ENCODE peak calls at places on chromosomes 16 and 17, in nine cellular contexts. One of them, this sample, is unnamed.
A peak's percentile ranks its signal among the peaks of the same experiment; 100 is the strongest.

GRCh38 chr17:43665038-43665386 is 3.3 kb upstream of the MEOX1 start:
- DNase-seq in NCI-H1092 treated with DMSO at 0.1 percent for 48 hours: no peak
- DNase-seq in memory B cell: no peak
- DNase-seq in NCI-H524: no peak
- DNase-seq in naive thymus-derived CD4-positive, alpha-beta T cell: no peak
- DNase-seq in mesendoderm: no peak
- DNase-seq in ascending aorta: no peak
- DNase-seq in SK-MEL-5: no peak
- DNase-seq in fibroblast of pulmonary artery: no peak
- DNase-seq in this sample: no peak

GRCh38 chr17:81399481-81400153 is 4.4 kb downstream of the BAHCC1 start:
- DNase-seq in NCI-H1092 treated with DMSO at 0.1 percent for 48 hours: no peak
- DNase-seq in memory B cell: peak; percentile 49
- DNase-seq in NCI-H524: no peak
- DNase-seq in naive thymus-derived CD4-positive, alpha-beta T cell: no peak
- DNase-seq in mesendoderm: no peak
- DNase-seq in ascending aorta: no peak
- DNase-seq in SK-MEL-5: no peak
- DNase-seq in fibroblast of pulmonary artery: no peak
- DNase-seq in this sample: no peak

GRCh38 chr16:74605332-74605731 is 1.6 kb downstream of the GLG1 start:
- DNase-seq in NCI-H1092 treated with DMSO at 0.1 percent for 48 hours: no peak
- DNase-seq in memory B cell: no peak
- DNase-seq in NCI-H524: no peak
- DNase-seq in naive thymus-derived CD4-positive, alpha-beta T cell: no peak
- DNase-seq in mesendoderm: no peak
- DNase-seq in ascending aorta: no peak
- DNase-seq in SK-MEL-5: no peak
- DNase-seq in fibroblast of pulmonary artery: no peak
- DNase-seq in this sample: peak; percentile 13

GRCh38 chr16:29680180-29680598 is 1.2 kb downstream of the QPRT start:
- DNase-seq in NCI-H1092 treated with DMSO at 0.1 percent for 48 hours: no peak
- DNase-seq in memory B cell: no peak
- DNase-seq in NCI-H524: no peak
- DNase-seq in naive thymus-derived CD4-positive, alpha-beta T cell: no peak
- DNase-seq in mesendoderm: peak; percentile 77
- DNase-seq in ascending aorta: no peak
- DNase-seq in SK-MEL-5: no peak
- DNase-seq in fibroblast of pulmonary artery: no peak
- DNase-seq in this sample: no peak

GRCh38 chr17:59470624-59471297 is 94.6 kb upstream of the DHX40 start:
- DNase-seq in NCI-H1092 treated with DMSO at 0.1 percent for 48 hours: no peak
- DNase-seq in memory B cell: no peak
- DNase-seq in NCI-H524: no peak
- DNase-seq in naive thymus-derived CD4-positive, alpha-beta T cell: no peak
- DNase-seq in mesendoderm: no peak
- DNase-seq in ascending aorta: no peak
- DNase-seq in SK-MEL-5: no peak
- DNase-seq in fibroblast of pulmonary artery: no peak
- DNase-seq in this sample: no peak

GRCh38 chr16:11743308-11744074 is 834 bp upstream of the TXNDC11 start:
- DNase-seq in NCI-H1092 treated with DMSO at 0.1 percent for 48 hours: peak; percentile 32
- DNase-seq in memory B cell: no peak
- DNase-seq in NCI-H524: no peak
- DNase-seq in naive thymus-derived CD4-positive, alpha-beta T cell: no peak
- DNase-seq in mesendoderm: no peak
- DNase-seq in ascending aorta: peak; percentile 39
- DNase-seq in SK-MEL-5: peak; percentile 35
- DNase-seq in fibroblast of pulmonary artery: peak; percentile 80
- DNase-seq in this sample: peak; percentile 40

GRCh38 chr17:75516619-75517276 is 420 bp downstream of the TSEN54 start:
- DNase-seq in NCI-H1092 treated with DMSO at 0.1 percent for 48 hours: peak; percentile 32
- DNase-seq in memory B cell: no peak
- DNase-seq in NCI-H524: no peak
- DNase-seq in naive thymus-derived CD4-positive, alpha-beta T cell: peak; percentile 29
- DNase-seq in mesendoderm: peak; percentile 60
- DNase-seq in ascending aorta: no peak
- DNase-seq in SK-MEL-5: no peak
- DNase-seq in fibroblast of pulmonary artery: no peak
- DNase-seq in this sample: peak; percentile 25

GRCh38 chr16:58638148-58639036 is 8.8 kb upstream of the CNOT1 start:
- DNase-seq in NCI-H1092 treated with DMSO at 0.1 percent for 48 hours: no peak
- DNase-seq in memory B cell: no peak
- DNase-seq in NCI-H524: peak; percentile 8
- DNase-seq in naive thymus-derived CD4-positive, alpha-beta T cell: no peak
- DNase-seq in mesendoderm: peak; percentile 84
- DNase-seq in ascending aorta: no peak
- DNase-seq in SK-MEL-5: peak; percentile 87
- DNase-seq in fibroblast of pulmonary artery: peak; percentile 84
- DNase-seq in this sample: peak; percentile 89

GRCh38 chr17:61247438-61247837 is 152.2 kb upstream of the TBX2 start:
- DNase-seq in NCI-H1092 treated with DMSO at 0.1 percent for 48 hours: peak; percentile 29
- DNase-seq in memory B cell: no peak
- DNase-seq in NCI-H524: peak; percentile 7
- DNase-seq in naive thymus-derived CD4-positive, alpha-beta T cell: no peak
- DNase-seq in mesendoderm: no peak
- DNase-seq in ascending aorta: no peak
- DNase-seq in SK-MEL-5: peak; percentile 98
- DNase-seq in fibroblast of pulmonary artery: peak; percentile 65
- DNase-seq in this sample: peak; percentile 74

GRCh38 chr16:7653746-7654145 is 321.1 kb downstream of the RBFOX1 start:
- DNase-seq in NCI-H1092 treated with DMSO at 0.1 percent for 48 hours: no peak
- DNase-seq in memory B cell: no peak
- DNase-seq in NCI-H524: no peak
- DNase-seq in naive thymus-derived CD4-positive, alpha-beta T cell: no peak
- DNase-seq in mesendoderm: no peak
- DNase-seq in ascending aorta: no peak
- DNase-seq in SK-MEL-5: no peak
- DNase-seq in fibroblast of pulmonary artery: no peak
- DNase-seq in this sample: no peak

GRCh38 chr16:68265078-68265925 is 976 bp downstream of the SLC7A6 start:
- DNase-seq in NCI-H1092 treated with DMSO at 0.1 percent for 48 hours: peak; percentile 44
- DNase-seq in memory B cell: no peak
- DNase-seq in NCI-H524: no peak
- DNase-seq in naive thymus-derived CD4-positive, alpha-beta T cell: no peak
- DNase-seq in mesendoderm: peak; percentile 86
- DNase-seq in ascending aorta: peak; percentile 52
- DNase-seq in SK-MEL-5: peak; percentile 35
- DNase-seq in fibroblast of pulmonary artery: peak; percentile 64
- DNase-seq in this sample: peak; percentile 74

GRCh38 chr16:1560866-1561265 is 27.4 kb downstream of the TMEM204 start:
- DNase-seq in NCI-H1092 treated with DMSO at 0.1 percent for 48 hours: no peak
- DNase-seq in memory B cell: no peak
- DNase-seq in NCI-H524: no peak
- DNase-seq in naive thymus-derived CD4-positive, alpha-beta T cell: no peak
- DNase-seq in mesendoderm: no peak
- DNase-seq in ascending aorta: no peak
- DNase-seq in SK-MEL-5: no peak
- DNase-seq in fibroblast of pulmonary artery: no peak
- DNase-seq in this sample: no peak

GRCh38 chr16:85300451-85300968 is 188.2 kb upstream of the CIBAR2 start:
- DNase-seq in NCI-H1092 treated with DMSO at 0.1 percent for 48 hours: no peak
- DNase-seq in memory B cell: no peak
- DNase-seq in NCI-H524: no peak
- DNase-seq in naive thymus-derived CD4-positive, alpha-beta T cell: no peak
- DNase-seq in mesendoderm: no peak
- DNase-seq in ascending aorta: no peak
- DNase-seq in SK-MEL-5: no peak
- DNase-seq in fibroblast of pulmonary artery: no peak
- DNase-seq in this sample: no peak

GRCh38 chr16:50467943-50468748 is 80.0 kb upstream of the NKD1 start:
- DNase-seq in NCI-H1092 treated with DMSO at 0.1 percent for 48 hours: peak; percentile 52
- DNase-seq in memory B cell: no peak
- DNase-seq in NCI-H524: peak; percentile 78
- DNase-seq in naive thymus-derived CD4-positive, alpha-beta T cell: peak; percentile 7
- DNase-seq in mesendoderm: peak; percentile 79
- DNase-seq in ascending aorta: no peak
- DNase-seq in SK-MEL-5: no peak
- DNase-seq in fibroblast of pulmonary artery: no peak
- DNase-seq in this sample: no peak

GRCh38 chr16:6725634-6726331 is 606.9 kb upstream of the RBFOX1 start:
- DNase-seq in NCI-H1092 treated with DMSO at 0.1 percent for 48 hours: no peak
- DNase-seq in memory B cell: no peak
- DNase-seq in NCI-H524: no peak
- DNase-seq in naive thymus-derived CD4-positive, alpha-beta T cell: no peak
- DNase-seq in mesendoderm: peak; percentile 15
- DNase-seq in ascending aorta: no peak
- DNase-seq in SK-MEL-5: peak; percentile 16
- DNase-seq in fibroblast of pulmonary artery: no peak
- DNase-seq in this sample: no peak

GRCh38 chr17:56786989-56787482 is 46.7 kb downstream of the C17orf67 start:
- DNase-seq in NCI-H1092 treated with DMSO at 0.1 percent for 48 hours: no peak
- DNase-seq in memory B cell: no peak
- DNase-seq in NCI-H524: no peak
- DNase-seq in naive thymus-derived CD4-positive, alpha-beta T cell: no peak
- DNase-seq in mesendoderm: peak; percentile 73
- DNase-seq in ascending aorta: no peak
- DNase-seq in SK-MEL-5: peak; percentile 89
- DNase-seq in fibroblast of pulmonary artery: peak; percentile 88
- DNase-seq in this sample: peak; percentile 69

GRCh38 chr17:2723997-2724782 is 12.6 kb upstream of the CLUH start:
- DNase-seq in NCI-H1092 treated with DMSO at 0.1 percent for 48 hours: no peak
- DNase-seq in memory B cell: peak; percentile 21
- DNase-seq in NCI-H524: no peak
- DNase-seq in naive thymus-derived CD4-positive, alpha-beta T cell: no peak
- DNase-seq in mesendoderm: peak; percentile 94
- DNase-seq in ascending aorta: no peak
- DNase-seq in SK-MEL-5: no peak
- DNase-seq in fibroblast of pulmonary artery: no peak
- DNase-seq in this sample: no peak

GRCh38 chr17:49318438-49318965 is 43.5 kb downstream of the ZNF652 start:
- DNase-seq in NCI-H1092 treated with DMSO at 0.1 percent for 48 hours: no peak
- DNase-seq in memory B cell: no peak
- DNase-seq in NCI-H524: no peak
- DNase-seq in naive thymus-derived CD4-positive, alpha-beta T cell: no peak
- DNase-seq in mesendoderm: no peak
- DNase-seq in ascending aorta: no peak
- DNase-seq in SK-MEL-5: no peak
- DNase-seq in fibroblast of pulmonary artery: no peak
- DNase-seq in this sample: no peak

GRCh38 chr17:60392845-60393702 is 1.1 kb upstream of the USP32 start:
- DNase-seq in NCI-H1092 treated with DMSO at 0.1 percent for 48 hours: peak; percentile 59
- DNase-seq in memory B cell: no peak
- DNase-seq in NCI-H524: peak; percentile 43
- DNase-seq in naive thymus-derived CD4-positive, alpha-beta T cell: peak; percentile 20
- DNase-seq in mesendoderm: peak; percentile 33
- DNase-seq in ascending aorta: no peak
- DNase-seq in SK-MEL-5: peak; percentile 76
- DNase-seq in fibroblast of pulmonary artery: peak; percentile 79
- DNase-seq in this sample: peak; percentile 72

GRCh38 chr17:72560303-72561247 is 439.8 kb downstream of the SOX9 start:
- DNase-seq in NCI-H1092 treated with DMSO at 0.1 percent for 48 hours: peak; percentile 59
- DNase-seq in memory B cell: peak; percentile 36
- DNase-seq in NCI-H524: peak; percentile 45
- DNase-seq in naive thymus-derived CD4-positive, alpha-beta T cell: peak; percentile 47
- DNase-seq in mesendoderm: peak; percentile 74
- DNase-seq in ascending aorta: no peak
- DNase-seq in SK-MEL-5: peak; percentile 93
- DNase-seq in fibroblast of pulmonary artery: peak; percentile 66
- DNase-seq in this sample: peak; percentile 61

GRCh38 chr16:68506331-68507053 is 32.6 kb upstream of the ZFP90 start:
- DNase-seq in NCI-H1092 treated with DMSO at 0.1 percent for 48 hours: no peak
- DNase-seq in memory B cell: no peak
- DNase-seq in NCI-H524: no peak
- DNase-seq in naive thymus-derived CD4-positive, alpha-beta T cell: no peak
- DNase-seq in mesendoderm: peak; percentile 56
- DNase-seq in ascending aorta: no peak
- DNase-seq in SK-MEL-5: no peak
- DNase-seq in fibroblast of pulmonary artery: no peak
- DNase-seq in this sample: no peak

GRCh38 chr17:72602517-72603345 is 481.9 kb downstream of the SOX9 start:
- DNase-seq in NCI-H1092 treated with DMSO at 0.1 percent for 48 hours: no peak
- DNase-seq in memory B cell: no peak
- DNase-seq in NCI-H524: no peak
- DNase-seq in naive thymus-derived CD4-positive, alpha-beta T cell: no peak
- DNase-seq in mesendoderm: peak; percentile 82
- DNase-seq in ascending aorta: no peak
- DNase-seq in SK-MEL-5: peak; percentile 99
- DNase-seq in fibroblast of pulmonary artery: peak; percentile 45
- DNase-seq in this sample: peak; percentile 40

GRCh38 chr17:75896360-75897075 is at the start of gene TRIM65:
- DNase-seq in NCI-H1092 treated with DMSO at 0.1 percent for 48 hours: peak; percentile 52
- DNase-seq in memory B cell: peak; percentile 83
- DNase-seq in NCI-H524: peak; percentile 81
- DNase-seq in naive thymus-derived CD4-positive, alpha-beta T cell: peak; percentile 73
- DNase-seq in mesendoderm: peak; percentile 88
- DNase-seq in ascending aorta: peak; percentile 41
- DNase-seq in SK-MEL-5: peak; percentile 85
- DNase-seq in fibroblast of pulmonary artery: peak; percentile 71
- DNase-seq in this sample: peak; percentile 66